ENCODE peak calls at places on chromosomes 11 and 22, in nine cellular contexts. One of them, this sample, is unnamed. For H3K4me1, the result is how much of the 10 kb centered on the place peaks cover.

GRCh38 chr11:4480577-4481539 is 1.6 kb upstream of the OR52K1 start:
- DNase-seq in OCI-LY7: no peak
- DNase-seq in MM.1S: no peak
- DNase-seq in SK-N-SH: no peak
- DNase-seq in hepatocyte: no peak
- DNase-seq in PC-3: peak
- DNase-seq in HCT116: no peak
- DNase-seq in GM23338: no peak
- DNase-seq in neural progenitor cell: no peak
- DNase-seq in this sample: peak

GRCh38 chr11:105910095-105910715 is 111.8 kb downstream of the MSANTD4 start:
- DNase-seq in PC-3: peak
- DNase-seq in hepatocyte: no peak
- DNase-seq in GM23338: no peak
- DNase-seq in neural progenitor cell: no peak
- DNase-seq in HCT116: no peak
- DNase-seq in OCI-LY7: no peak
- DNase-seq in SK-N-SH: no peak
- DNase-seq in MM.1S: no peak
- DNase-seq in this sample: no peak

GRCh38 chr11:123841189-123841588 is 35.0 kb upstream of the OR6M1 start:
- DNase-seq in MM.1S: no peak
- DNase-seq in GM23338: no peak
- DNase-seq in neural progenitor cell: no peak
- DNase-seq in SK-N-SH: no peak
- DNase-seq in OCI-LY7: no peak
- DNase-seq in HCT116: no peak
- DNase-seq in PC-3: no peak
- DNase-seq in hepatocyte: no peak
- DNase-seq in this sample: peak

GRCh38 chr22:27456696-27457503 is 344.7 kb downstream of the MN1 start:
- DNase-seq in GM23338: no peak
- DNase-seq in OCI-LY7: no peak
- DNase-seq in PC-3: peak
- DNase-seq in hepatocyte: peak
- DNase-seq in MM.1S: no peak
- DNase-seq in SK-N-SH: no peak
- DNase-seq in HCT116: no peak
- DNase-seq in neural progenitor cell: no peak
- DNase-seq in this sample: peak

GRCh38 chr11:116830184-116830912 is 641 bp downstream of the APOC3 start:
- DNase-seq in MM.1S: no peak
- DNase-seq in PC-3: no peak
- DNase-seq in OCI-LY7: no peak
- DNase-seq in HCT116: no peak
- DNase-seq in SK-N-SH: no peak
- DNase-seq in hepatocyte: no peak
- DNase-seq in GM23338: no peak
- DNase-seq in neural progenitor cell: no peak
- DNase-seq in this sample: no peak

GRCh38 chr22:32775957-32776356 is 25.5 kb upstream of the TIMP3 start:
- DNase-seq in MM.1S: no peak
- DNase-seq in hepatocyte: no peak
- DNase-seq in PC-3: no peak
- DNase-seq in SK-N-SH: peak
- DNase-seq in OCI-LY7: peak
- DNase-seq in HCT116: no peak
- DNase-seq in neural progenitor cell: peak
- DNase-seq in GM23338: peak
- DNase-seq in this sample: peak

GRCh38 chr22:33357894-33358440 is 299.8 kb upstream of the SYN3 start:
- DNase-seq in SK-N-SH: no peak
- DNase-seq in MM.1S: no peak
- DNase-seq in PC-3: no peak
- DNase-seq in HCT116: no peak
- DNase-seq in OCI-LY7: no peak
- DNase-seq in GM23338: no peak
- DNase-seq in hepatocyte: no peak
- DNase-seq in neural progenitor cell: no peak
- DNase-seq in this sample: no peak

GRCh38 chr11:100010393-100010792 is 676.7 kb upstream of the ARHGAP42 start:
- DNase-seq in SK-N-SH: no peak
- DNase-seq in neural progenitor cell: no peak
- DNase-seq in GM23338: peak
- DNase-seq in MM.1S: no peak
- DNase-seq in HCT116: no peak
- DNase-seq in OCI-LY7: no peak
- DNase-seq in PC-3: no peak
- DNase-seq in hepatocyte: no peak
- DNase-seq in this sample: no peak

GRCh38 chr11:48024635-48025071 is 44.3 kb downstream of the PTPRJ start:
- DNase-seq in hepatocyte: no peak
- DNase-seq in OCI-LY7: no peak
- DNase-seq in PC-3: no peak
- DNase-seq in HCT116: no peak
- DNase-seq in neural progenitor cell: no peak
- DNase-seq in SK-N-SH: no peak
- DNase-seq in MM.1S: no peak
- DNase-seq in GM23338: no peak
- DNase-seq in this sample: no peak

GRCh38 chr11:107561688-107562087 is 3.8 kb downstream of the ALKBH8 start:
- DNase-seq in HCT116: no peak
- DNase-seq in OCI-LY7: no peak
- DNase-seq in PC-3: peak
- DNase-seq in neural progenitor cell: no peak
- DNase-seq in MM.1S: no peak
- DNase-seq in SK-N-SH: no peak
- DNase-seq in GM23338: no peak
- DNase-seq in hepatocyte: no peak
- DNase-seq in this sample: peak

GRCh38 chr11:9571071-9571765 is 2.3 kb upstream of the WEE1 start:
- DNase-seq in GM23338: no peak
- DNase-seq in neural progenitor cell: no peak
- DNase-seq in OCI-LY7: peak
- DNase-seq in PC-3: no peak
- DNase-seq in SK-N-SH: no peak
- DNase-seq in HCT116: no peak
- DNase-seq in MM.1S: no peak
- DNase-seq in hepatocyte: no peak
- DNase-seq in this sample: no peak
- TF ChIP-seq EZH2phosphoT487 in GM23338: no peak
- TF ChIP-seq EZH2phosphoT487 in neural progenitor cell: no peak
- TF ChIP-seq EZH2phosphoT487 in OCI-LY7: no peak
- TF ChIP-seq EZH2phosphoT487 in PC-3: no peak
- TF ChIP-seq EZH2phosphoT487 in SK-N-SH: no peak
- TF ChIP-seq EZH2phosphoT487 in HCT116: no peak
- TF ChIP-seq EZH2phosphoT487 in MM.1S: no peak
- TF ChIP-seq EZH2phosphoT487 in hepatocyte: no peak
- TF ChIP-seq EZH2phosphoT487 in this sample: no peak

GRCh38 chr11:64884019-64884418 is 5.6 kb upstream of the EHD1 start:
- DNase-seq in GM23338: no peak
- DNase-seq in SK-N-SH: no peak
- DNase-seq in neural progenitor cell: no peak
- DNase-seq in HCT116: no peak
- DNase-seq in MM.1S: no peak
- DNase-seq in PC-3: no peak
- DNase-seq in hepatocyte: no peak
- DNase-seq in OCI-LY7: no peak
- DNase-seq in this sample: no peak
- H3K4me1 ChIP-seq in GM23338: under half
- H3K4me1 ChIP-seq in SK-N-SH: under half
- H3K4me1 ChIP-seq in neural progenitor cell: under half
- H3K4me1 ChIP-seq in HCT116: under half
- H3K4me1 ChIP-seq in MM.1S: under half
- H3K4me1 ChIP-seq in PC-3: under half
- H3K4me1 ChIP-seq in hepatocyte: under half
- H3K4me1 ChIP-seq in OCI-LY7: half or more
- H3K4me1 ChIP-seq in this sample: under half

DNA sequence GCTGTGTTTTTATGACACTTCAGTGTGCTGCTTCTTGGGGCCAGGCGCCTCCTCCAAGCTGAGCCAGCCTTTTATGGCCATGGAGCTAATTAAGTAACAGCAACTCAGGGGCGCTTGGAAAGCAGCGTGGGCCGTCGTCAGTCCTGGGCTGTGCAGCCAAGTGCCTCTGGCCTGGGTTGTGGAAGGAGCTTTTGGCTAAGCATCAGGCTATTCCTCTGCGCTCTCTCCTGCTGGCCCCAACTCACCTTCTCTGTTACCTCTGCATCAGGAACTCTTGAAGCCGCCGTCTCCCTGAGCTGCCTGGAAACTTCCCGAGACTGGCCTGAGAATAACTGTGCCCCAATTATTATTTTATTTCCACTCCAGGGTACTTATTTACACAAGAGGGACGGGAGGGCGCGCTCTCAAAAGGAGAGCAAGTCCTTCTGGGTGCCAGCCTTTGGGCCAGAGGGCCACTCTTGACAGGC is 38.7 kb upstream of the NAV2 start:
- DNase-seq in HCT116: no peak
- DNase-seq in hepatocyte: peak
- DNase-seq in SK-N-SH: no peak
- DNase-seq in GM23338: peak
- DNase-seq in MM.1S: no peak
- DNase-seq in neural progenitor cell: peak
- DNase-seq in OCI-LY7: no peak
- DNase-seq in PC-3: no peak
- DNase-seq in this sample: peak
- TF ChIP-seq EZH2phosphoT487 in HCT116: no peak
- TF ChIP-seq EZH2phosphoT487 in hepatocyte: no peak
- TF ChIP-seq EZH2phosphoT487 in SK-N-SH: no peak
- TF ChIP-seq EZH2phosphoT487 in GM23338: no peak
- TF ChIP-seq EZH2phosphoT487 in MM.1S: no peak
- TF ChIP-seq EZH2phosphoT487 in neural progenitor cell: no peak
- TF ChIP-seq EZH2phosphoT487 in OCI-LY7: no peak
- TF ChIP-seq EZH2phosphoT487 in PC-3: no peak
- TF ChIP-seq EZH2phosphoT487 in this sample: no peak

DNA sequence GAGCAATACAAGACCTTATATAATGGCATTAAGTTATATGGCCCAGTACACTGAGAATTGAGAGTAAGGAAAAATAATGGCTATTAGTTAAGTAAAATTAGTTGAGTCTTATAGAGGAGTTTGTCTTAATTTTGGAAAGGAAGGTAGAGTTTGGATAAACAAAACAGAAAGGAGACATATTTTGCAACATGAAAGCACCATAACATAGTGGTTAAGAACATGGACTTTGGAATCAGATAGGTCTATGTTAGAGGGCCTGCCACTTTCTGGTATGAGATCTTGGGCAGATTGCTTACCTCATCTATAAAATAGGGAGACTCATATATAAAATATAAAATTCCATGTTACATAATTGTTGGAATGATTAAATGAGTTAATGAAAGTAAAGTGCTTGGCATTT is 68.9 kb downstream of the CSTPP1 start:
- DNase-seq in PC-3: no peak
- DNase-seq in OCI-LY7: no peak
- DNase-seq in HCT116: no peak
- DNase-seq in SK-N-SH: no peak
- DNase-seq in hepatocyte: no peak
- DNase-seq in GM23338: no peak
- DNase-seq in neural progenitor cell: no peak
- DNase-seq in MM.1S: no peak
- DNase-seq in this sample: no peak
- H3K4me1 ChIP-seq in PC-3: under half
- H3K4me1 ChIP-seq in OCI-LY7: half or more
- H3K4me1 ChIP-seq in HCT116: under half
- H3K4me1 ChIP-seq in SK-N-SH: half or more
- H3K4me1 ChIP-seq in hepatocyte: under half
- H3K4me1 ChIP-seq in GM23338: under half
- H3K4me1 ChIP-seq in neural progenitor cell: under half
- H3K4me1 ChIP-seq in MM.1S: under half
- H3K4me1 ChIP-seq in this sample: under half

GRCh38 chr11:18457435-18457834 is 1.8 kb downstream of the LDHAL6A start:
- DNase-seq in MM.1S: no peak
- DNase-seq in PC-3: peak
- DNase-seq in hepatocyte: peak
- DNase-seq in neural progenitor cell: no peak
- DNase-seq in SK-N-SH: peak
- DNase-seq in OCI-LY7: no peak
- DNase-seq in GM23338: no peak
- DNase-seq in HCT116: peak
- DNase-seq in this sample: no peak
- TF ChIP-seq EZH2phosphoT487 in MM.1S: no peak
- TF ChIP-seq EZH2phosphoT487 in PC-3: no peak
- TF ChIP-seq EZH2phosphoT487 in hepatocyte: peak
- TF ChIP-seq EZH2phosphoT487 in neural progenitor cell: no peak
- TF ChIP-seq EZH2phosphoT487 in SK-N-SH: no peak
- TF ChIP-seq EZH2phosphoT487 in OCI-LY7: no peak
- TF ChIP-seq EZH2phosphoT487 in GM23338: no peak
- TF ChIP-seq EZH2phosphoT487 in HCT116: no peak
- TF ChIP-seq EZH2phosphoT487 in this sample: no peak

GRCh38 chr22:46573781-46574437 is 36.5 kb upstream of the CELSR1 start:
- DNase-seq in GM23338: no peak
- DNase-seq in hepatocyte: no peak
- DNase-seq in OCI-LY7: no peak
- DNase-seq in SK-N-SH: no peak
- DNase-seq in PC-3: no peak
- DNase-seq in MM.1S: no peak
- DNase-seq in neural progenitor cell: peak
- DNase-seq in HCT116: no peak
- DNase-seq in this sample: no peak
- H3K4me1 ChIP-seq in GM23338: under half
- H3K4me1 ChIP-seq in hepatocyte: under half
- H3K4me1 ChIP-seq in OCI-LY7: under half
- H3K4me1 ChIP-seq in SK-N-SH: under half
- H3K4me1 ChIP-seq in PC-3: under half
- H3K4me1 ChIP-seq in MM.1S: under half
- H3K4me1 ChIP-seq in neural progenitor cell: under half
- H3K4me1 ChIP-seq in HCT116: under half
- H3K4me1 ChIP-seq in this sample: under half

DNA sequence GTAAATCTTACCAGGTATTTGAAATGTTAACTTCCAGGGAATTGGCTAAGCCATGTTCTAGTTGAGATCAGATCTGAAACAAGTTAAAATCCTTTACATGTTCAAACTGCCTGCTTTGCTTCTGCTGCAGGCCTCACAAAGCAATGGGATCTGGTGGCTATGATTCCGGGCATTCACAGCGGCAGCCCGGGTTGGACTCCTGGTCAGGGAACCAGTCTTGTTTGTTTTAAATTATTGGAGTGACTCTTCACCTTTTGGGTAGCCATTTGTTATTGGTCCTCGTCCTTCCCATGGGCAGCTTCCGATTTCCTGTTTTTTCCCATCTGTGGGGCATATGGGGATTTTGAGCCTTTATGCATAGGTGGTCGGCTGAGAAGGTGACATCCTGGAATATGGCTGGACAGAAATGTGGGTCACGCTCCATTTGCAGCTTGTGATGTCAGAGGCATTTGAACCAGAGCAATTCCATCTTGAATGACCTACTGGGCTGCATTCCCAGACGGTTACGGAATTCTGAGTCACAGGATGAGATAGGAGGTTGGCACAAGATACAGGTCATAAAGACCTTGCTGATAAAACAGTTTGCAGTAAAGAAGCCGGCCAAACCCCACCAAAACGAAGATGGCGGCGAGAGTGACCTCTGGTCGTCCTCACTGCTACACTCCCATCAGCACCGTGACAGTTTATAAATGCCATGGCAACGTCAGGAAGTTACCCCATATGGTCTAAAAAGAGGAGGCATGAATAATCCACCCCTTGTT is 20.1 kb upstream of the GSTP1 start:
- DNase-seq in hepatocyte: peak
- DNase-seq in OCI-LY7: no peak
- DNase-seq in MM.1S: no peak
- DNase-seq in PC-3: peak
- DNase-seq in neural progenitor cell: no peak
- DNase-seq in HCT116: peak
- DNase-seq in GM23338: no peak
- DNase-seq in SK-N-SH: no peak
- DNase-seq in this sample: peak
- TF ChIP-seq EZH2phosphoT487 in hepatocyte: no peak
- TF ChIP-seq EZH2phosphoT487 in OCI-LY7: no peak
- TF ChIP-seq EZH2phosphoT487 in MM.1S: no peak
- TF ChIP-seq EZH2phosphoT487 in PC-3: no peak
- TF ChIP-seq EZH2phosphoT487 in neural progenitor cell: no peak
- TF ChIP-seq EZH2phosphoT487 in HCT116: no peak
- TF ChIP-seq EZH2phosphoT487 in GM23338: no peak
- TF ChIP-seq EZH2phosphoT487 in SK-N-SH: no peak
- TF ChIP-seq EZH2phosphoT487 in this sample: no peak

GRCh38 chr11:95098826-95099225 is 9.2 kb downstream of the ENDOD1 start:
- DNase-seq in SK-N-SH: no peak
- DNase-seq in HCT116: no peak
- DNase-seq in OCI-LY7: no peak
- DNase-seq in neural progenitor cell: no peak
- DNase-seq in GM23338: no peak
- DNase-seq in hepatocyte: no peak
- DNase-seq in PC-3: no peak
- DNase-seq in MM.1S: no peak
- DNase-seq in this sample: no peak
- H3K4me1 ChIP-seq in SK-N-SH: under half
- H3K4me1 ChIP-seq in HCT116: under half
- H3K4me1 ChIP-seq in OCI-LY7: half or more
- H3K4me1 ChIP-seq in neural progenitor cell: under half
- H3K4me1 ChIP-seq in GM23338: under half
- H3K4me1 ChIP-seq in hepatocyte: under half
- H3K4me1 ChIP-seq in PC-3: under half
- H3K4me1 ChIP-seq in MM.1S: under half
- H3K4me1 ChIP-seq in this sample: under half